ENCODE peak calls at places on chromosomes 4 and X, in nine cellular contexts. One of them, this sample, is unnamed.

GRCh38 chr4:19580090-19580489 is 671.6 kb upstream of the SLIT2 start:
- DNase-seq in choroid plexus epithelial cell: peak
- DNase-seq in stimulated activated CD8-positive, alpha-beta memory T cell treated with anti-CD3 and anti-CD28 coated beads, Interleukin-7, amount 100 ng/mL, for 4 hours: no peak
- DNase-seq in stimulated activated naive CD8-positive, alpha-beta T cell treated with anti-CD3 and anti-CD28 coated beads, Interleukin-15, amount 100 ng/mL, for 72 hours: no peak
- DNase-seq in stromal cell of bone marrow: peak
- DNase-seq in stimulated activated CD4-positive, alpha-beta T cell treated with anti-CD3 and anti-CD28 coated beads, TNF-alpha, amount 100 ng/mL, for 48 hours: no peak
- DNase-seq in immature natural killer cell: no peak
- DNase-seq in activated T-helper 1 cell treated with Interleukin-2 at 50 U/mL for 16 hours: no peak
- DNase-seq in right atrium auricular region: no peak
- DNase-seq in this sample: no peak

GRCh38 chrX:13235930-13236329 is 83.9 kb downstream of the ATXN3L start:
- DNase-seq in choroid plexus epithelial cell: peak
- DNase-seq in stimulated activated CD8-positive, alpha-beta memory T cell treated with anti-CD3 and anti-CD28 coated beads, Interleukin-7, amount 100 ng/mL, for 4 hours: no peak
- DNase-seq in stimulated activated naive CD8-positive, alpha-beta T cell treated with anti-CD3 and anti-CD28 coated beads, Interleukin-15, amount 100 ng/mL, for 72 hours: no peak
- DNase-seq in stromal cell of bone marrow: no peak
- DNase-seq in stimulated activated CD4-positive, alpha-beta T cell treated with anti-CD3 and anti-CD28 coated beads, TNF-alpha, amount 100 ng/mL, for 48 hours: no peak
- DNase-seq in immature natural killer cell: no peak
- DNase-seq in activated T-helper 1 cell treated with Interleukin-2 at 50 U/mL for 16 hours: no peak
- DNase-seq in right atrium auricular region: no peak
- DNase-seq in this sample: no peak

GRCh38 chrX:1417921-1418875 is 26.3 kb upstream of the SLC25A6 start:
- DNase-seq in choroid plexus epithelial cell: no peak
- DNase-seq in stimulated activated CD8-positive, alpha-beta memory T cell treated with anti-CD3 and anti-CD28 coated beads, Interleukin-7, amount 100 ng/mL, for 4 hours: no peak
- DNase-seq in stimulated activated naive CD8-positive, alpha-beta T cell treated with anti-CD3 and anti-CD28 coated beads, Interleukin-15, amount 100 ng/mL, for 72 hours: no peak
- DNase-seq in stromal cell of bone marrow: no peak
- DNase-seq in stimulated activated CD4-positive, alpha-beta T cell treated with anti-CD3 and anti-CD28 coated beads, TNF-alpha, amount 100 ng/mL, for 48 hours: no peak
- DNase-seq in immature natural killer cell: no peak
- DNase-seq in activated T-helper 1 cell treated with Interleukin-2 at 50 U/mL for 16 hours: no peak
- DNase-seq in right atrium auricular region: no peak
- DNase-seq in this sample: peak

GRCh38 chr4:107153228-107153627 is 117.1 kb upstream of the DKK2 start:
- DNase-seq in choroid plexus epithelial cell: peak
- DNase-seq in stimulated activated CD8-positive, alpha-beta memory T cell treated with anti-CD3 and anti-CD28 coated beads, Interleukin-7, amount 100 ng/mL, for 4 hours: no peak
- DNase-seq in stimulated activated naive CD8-positive, alpha-beta T cell treated with anti-CD3 and anti-CD28 coated beads, Interleukin-15, amount 100 ng/mL, for 72 hours: no peak
- DNase-seq in stromal cell of bone marrow: no peak
- DNase-seq in stimulated activated CD4-positive, alpha-beta T cell treated with anti-CD3 and anti-CD28 coated beads, TNF-alpha, amount 100 ng/mL, for 48 hours: no peak
- DNase-seq in immature natural killer cell: no peak
- DNase-seq in activated T-helper 1 cell treated with Interleukin-2 at 50 U/mL for 16 hours: no peak
- DNase-seq in right atrium auricular region: no peak
- DNase-seq in this sample: no peak

GRCh38 chr4:177255359-177255758 is 54.3 kb upstream of the NEIL3 start:
- DNase-seq in choroid plexus epithelial cell: no peak
- DNase-seq in stimulated activated CD8-positive, alpha-beta memory T cell treated with anti-CD3 and anti-CD28 coated beads, Interleukin-7, amount 100 ng/mL, for 4 hours: no peak
- DNase-seq in stimulated activated naive CD8-positive, alpha-beta T cell treated with anti-CD3 and anti-CD28 coated beads, Interleukin-15, amount 100 ng/mL, for 72 hours: no peak
- DNase-seq in stromal cell of bone marrow: no peak
- DNase-seq in stimulated activated CD4-positive, alpha-beta T cell treated with anti-CD3 and anti-CD28 coated beads, TNF-alpha, amount 100 ng/mL, for 48 hours: no peak
- DNase-seq in immature natural killer cell: no peak
- DNase-seq in activated T-helper 1 cell treated with Interleukin-2 at 50 U/mL for 16 hours: no peak
- DNase-seq in right atrium auricular region: no peak
- DNase-seq in this sample: no peak

GRCh38 chr4:156420557-156420956 is 466.9 kb upstream of the CTSO start:
- DNase-seq in choroid plexus epithelial cell: peak
- DNase-seq in stimulated activated CD8-positive, alpha-beta memory T cell treated with anti-CD3 and anti-CD28 coated beads, Interleukin-7, amount 100 ng/mL, for 4 hours: no peak
- DNase-seq in stimulated activated naive CD8-positive, alpha-beta T cell treated with anti-CD3 and anti-CD28 coated beads, Interleukin-15, amount 100 ng/mL, for 72 hours: no peak
- DNase-seq in stromal cell of bone marrow: no peak
- DNase-seq in stimulated activated CD4-positive, alpha-beta T cell treated with anti-CD3 and anti-CD28 coated beads, TNF-alpha, amount 100 ng/mL, for 48 hours: no peak
- DNase-seq in immature natural killer cell: no peak
- DNase-seq in activated T-helper 1 cell treated with Interleukin-2 at 50 U/mL for 16 hours: no peak
- DNase-seq in right atrium auricular region: no peak
- DNase-seq in this sample: no peak

GRCh38 chr4:157012781-157013180 is 41.2 kb upstream of the PDGFC start:
- DNase-seq in choroid plexus epithelial cell: peak
- DNase-seq in stimulated activated CD8-positive, alpha-beta memory T cell treated with anti-CD3 and anti-CD28 coated beads, Interleukin-7, amount 100 ng/mL, for 4 hours: no peak
- DNase-seq in stimulated activated naive CD8-positive, alpha-beta T cell treated with anti-CD3 and anti-CD28 coated beads, Interleukin-15, amount 100 ng/mL, for 72 hours: no peak
- DNase-seq in stromal cell of bone marrow: no peak
- DNase-seq in stimulated activated CD4-positive, alpha-beta T cell treated with anti-CD3 and anti-CD28 coated beads, TNF-alpha, amount 100 ng/mL, for 48 hours: no peak
- DNase-seq in immature natural killer cell: no peak
- DNase-seq in activated T-helper 1 cell treated with Interleukin-2 at 50 U/mL for 16 hours: no peak
- DNase-seq in right atrium auricular region: no peak
- DNase-seq in this sample: no peak

GRCh38 chr4:44740201-44740600 is 13.8 kb upstream of the GNPDA2 start:
- DNase-seq in choroid plexus epithelial cell: no peak
- DNase-seq in stimulated activated CD8-positive, alpha-beta memory T cell treated with anti-CD3 and anti-CD28 coated beads, Interleukin-7, amount 100 ng/mL, for 4 hours: no peak
- DNase-seq in stimulated activated naive CD8-positive, alpha-beta T cell treated with anti-CD3 and anti-CD28 coated beads, Interleukin-15, amount 100 ng/mL, for 72 hours: no peak
- DNase-seq in stromal cell of bone marrow: no peak
- DNase-seq in stimulated activated CD4-positive, alpha-beta T cell treated with anti-CD3 and anti-CD28 coated beads, TNF-alpha, amount 100 ng/mL, for 48 hours: no peak
- DNase-seq in immature natural killer cell: no peak
- DNase-seq in activated T-helper 1 cell treated with Interleukin-2 at 50 U/mL for 16 hours: no peak
- DNase-seq in right atrium auricular region: no peak
- DNase-seq in this sample: no peak

GRCh38 chr4:4735136-4735754 is 124.2 kb upstream of the MSX1 start:
- DNase-seq in choroid plexus epithelial cell: no peak
- DNase-seq in stimulated activated CD8-positive, alpha-beta memory T cell treated with anti-CD3 and anti-CD28 coated beads, Interleukin-7, amount 100 ng/mL, for 4 hours: no peak
- DNase-seq in stimulated activated naive CD8-positive, alpha-beta T cell treated with anti-CD3 and anti-CD28 coated beads, Interleukin-15, amount 100 ng/mL, for 72 hours: no peak
- DNase-seq in stromal cell of bone marrow: no peak
- DNase-seq in stimulated activated CD4-positive, alpha-beta T cell treated with anti-CD3 and anti-CD28 coated beads, TNF-alpha, amount 100 ng/mL, for 48 hours: no peak
- DNase-seq in immature natural killer cell: no peak
- DNase-seq in activated T-helper 1 cell treated with Interleukin-2 at 50 U/mL for 16 hours: no peak
- DNase-seq in right atrium auricular region: no peak
- DNase-seq in this sample: no peak

GRCh38 chr4:33696066-33696465 is 2548.2 kb downstream of the ARAP2 start:
- DNase-seq in choroid plexus epithelial cell: peak
- DNase-seq in stimulated activated CD8-positive, alpha-beta memory T cell treated with anti-CD3 and anti-CD28 coated beads, Interleukin-7, amount 100 ng/mL, for 4 hours: no peak
- DNase-seq in stimulated activated naive CD8-positive, alpha-beta T cell treated with anti-CD3 and anti-CD28 coated beads, Interleukin-15, amount 100 ng/mL, for 72 hours: no peak
- DNase-seq in stromal cell of bone marrow: no peak
- DNase-seq in stimulated activated CD4-positive, alpha-beta T cell treated with anti-CD3 and anti-CD28 coated beads, TNF-alpha, amount 100 ng/mL, for 48 hours: no peak
- DNase-seq in immature natural killer cell: no peak
- DNase-seq in activated T-helper 1 cell treated with Interleukin-2 at 50 U/mL for 16 hours: no peak
- DNase-seq in right atrium auricular region: no peak
- DNase-seq in this sample: no peak